ENCODE peak calls at places on chromosomes 7 and 10, in six cellular contexts. J is H1, Q is SK-N-SH, K is HCT116, R is K562, A is GM12878. B is an unnamed sample.

GRCh38 chr7:84136336-84136735 is 58.3 kb downstream of the SEMA3A start:
- DNase-seq in J (no peak), Q (no peak), K (no peak), R (no peak), A (no peak), B (no peak)

GRCh38 chr7:120184866-120185265 is 88.1 kb upstream of the KCND2 start:
- DNase-seq in J (no peak), Q (no peak), K (no peak), R (no peak), A (no peak), B (no peak)

GRCh38 chr7:134625571-134625970 is 21.1 kb upstream of the BPGM start:
- DNase-seq in J (no peak), Q (no peak), K (no peak), R (no peak), A (no peak), B (no peak)

GRCh38 chr7:39525926-39526325 is 40.3 kb upstream of the YAE1 start:
- DNase-seq in J (no peak), Q (no peak), K (no peak), R (no peak), A (no peak), B (no peak)

GRCh38 chr10:11830836-11831519 is 7.8 kb downstream of the PROSER2 start:
- DNase-seq in J (no peak), Q (no peak), K (no peak), R (no peak), A (no peak), B (no peak)

GRCh38 chr10:11587860-11588259 is 23.6 kb downstream of the USP6NL start:
- DNase-seq in J (no peak), Q (no peak), K (no peak), R (no peak), A (no peak), B (no peak)

GRCh38 chr7:101591504-101591903 is 37.6 kb downstream of the MYL10 start:
- DNase-seq in J (no peak), Q (no peak), K (no peak), R (no peak), A (no peak), B (no peak)

GRCh38 chr7:113071465-113071864 is 15.2 kb downstream of the GPR85 start:
- DNase-seq in J (no peak), Q (no peak), K (no peak), R (no peak), A (no peak), B (no peak)

GRCh38 chr10:75181073-75181472 is 29.5 kb upstream of the VDAC2 start:
- DNase-seq in J (no peak), Q (no peak), K (no peak), R (no peak), A (no peak), B (no peak)

GRCh38 chr7:102889836-102890235 is 23.0 kb upstream of the LRRC17 start:
- DNase-seq in J (no peak), Q (no peak), K (no peak), R (no peak), A (no peak), B (no peak)

GRCh38 chr7:42650171-42650570 is 261.7 kb downstream of the C7orf25 start:
- DNase-seq in J (no peak), Q (no peak), K (no peak), R (no peak), A (no peak), B (no peak)

GRCh38 chr7:106125417-106125816 is 13.3 kb upstream of the SYPL1 start:
- DNase-seq in J (no peak), Q (no peak), K (no peak), R (no peak), A (no peak), B (no peak)

GRCh38 chr10:33134011-33134751 is 176.2 kb upstream of the ITGB1 start:
- DNase-seq in J (no peak), Q (no peak), K (peak), R (no peak), A (peak), B (peak)

GRCh38 chr7:75842836-75843446 is 29.3 kb upstream of the CCL24 start:
- DNase-seq in J (no peak), Q (no peak), K (no peak), R (peak), A (peak), B (peak)

GRCh38 chr10:79984851-79985250 is 35.9 kb upstream of the SFTPD start:
- DNase-seq in J (no peak), Q (no peak), K (peak), R (no peak), A (no peak), B (no peak)

GRCh38 chr10:96700477-96701099 is 19.7 kb downstream of the PIK3AP1 start:
- DNase-seq in J (no peak), Q (no peak), K (no peak), R (no peak), A (no peak), B (no peak)

GRCh38 chr10:59366310-59366709 is 4.0 kb upstream of the FAM13C start:
- DNase-seq in J (no peak), Q (no peak), K (no peak), R (no peak), A (no peak), B (no peak)

GRCh38 chr10:124708922-124709520 is 35.2 kb downstream of the FAM53B start:
- DNase-seq in J (no peak), Q (peak), K (no peak), R (no peak), A (no peak), B (no peak)

GRCh38 chr7:17359610-17360009 is 61.2 kb downstream of the AHR start:
- DNase-seq in J (no peak), Q (no peak), K (no peak), R (no peak), A (no peak), B (no peak)

GRCh38 chr7:57201895-57202210 is 69.6 kb upstream of the ZNF479 start:
- DNase-seq in J (no peak), Q (no peak), K (no peak), R (no peak), A (no peak), B (no peak)

DNA sequence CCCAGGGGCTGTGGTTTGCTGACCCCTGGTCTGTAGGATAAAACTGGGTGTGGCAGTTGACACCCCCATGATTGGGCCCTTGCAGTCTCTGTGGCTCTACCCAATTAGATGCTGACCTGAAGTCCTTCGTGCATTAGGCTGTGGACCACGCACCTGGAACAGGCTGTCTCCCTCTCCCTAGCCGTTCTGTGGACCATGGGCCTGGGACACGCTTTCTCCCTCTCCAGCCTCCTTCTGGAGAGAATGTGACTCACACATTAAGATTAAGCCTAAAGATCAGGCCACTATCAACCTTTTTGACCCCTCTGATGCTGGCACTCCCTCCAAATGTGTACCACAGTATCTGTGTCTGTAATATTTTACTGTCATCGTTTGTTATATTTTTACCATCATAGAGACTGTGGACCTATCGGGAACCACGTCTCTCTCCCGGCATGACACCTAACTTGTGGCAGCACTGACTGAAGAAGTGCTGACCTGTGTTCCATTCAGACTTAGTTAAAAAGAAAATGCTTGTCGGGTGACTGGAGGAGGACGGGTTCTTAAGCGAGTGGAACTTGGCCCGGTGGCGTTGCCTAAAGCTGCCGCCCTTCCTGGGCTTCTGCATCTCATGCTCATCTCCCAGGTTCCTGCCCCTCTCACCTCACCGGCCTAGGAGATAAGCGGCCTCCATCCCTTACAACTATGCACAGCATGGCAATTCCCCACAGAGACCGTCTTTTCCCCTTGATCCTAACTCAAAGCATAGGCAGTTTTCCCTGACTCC is 92.9 kb downstream of the WDR37 start:
- DNase-seq in J (peak), Q (no peak), K (no peak), R (no peak), A (no peak), B (no peak)
- TF ChIP-seq MAX in J (no peak), Q (no peak), K (no peak), R (no peak), A (no peak), B (no peak)

GRCh38 chr10:84308021-84308420 is 20.4 kb upstream of the CCSER2 start:
- DNase-seq in J (no peak), Q (no peak), K (no peak), R (no peak), A (no peak), B (no peak)

GRCh38 chr10:84310470-84310869 is 17.9 kb upstream of the CCSER2 start:
- DNase-seq in J (no peak), Q (no peak), K (no peak), R (no peak), A (no peak), B (no peak)

GRCh38 chr10:84311596-84311995 is 16.8 kb upstream of the CCSER2 start:
- DNase-seq in J (no peak), Q (no peak), K (no peak), R (no peak), A (no peak), B (no peak)

GRCh38 chr10:84306751-84307384 is 21.5 kb upstream of the CCSER2 start:
- DNase-seq in J (no peak), Q (no peak), K (no peak), R (no peak), A (no peak), B (no peak)

GRCh38 chr10:84308481-84309304 is 19.7 kb upstream of the CCSER2 start:
- DNase-seq in J (no peak), Q (peak), K (no peak), R (no peak), A (peak), B (no peak)
- TF ChIP-seq JUND in J (no peak), Q (peak), K (no peak), R (no peak), A (no peak), B (no peak)

GRCh38 chr10:8618834-8619233 is 564.3 kb downstream of the GATA3 start:
- DNase-seq in J (no peak), Q (no peak), K (no peak), R (no peak), A (no peak), B (no peak)

GRCh38 chr10:8614054-8614565 is 559.6 kb downstream of the GATA3 start:
- DNase-seq in J (no peak), Q (no peak), K (no peak), R (no peak), A (no peak), B (no peak)

GRCh38 chr10:8615118-8615517 is 560.6 kb downstream of the GATA3 start:
- DNase-seq in J (no peak), Q (no peak), K (no peak), R (no peak), A (no peak), B (no peak)

GRCh38 chr10:8617792-8618191 is 563.3 kb downstream of the GATA3 start:
- DNase-seq in J (no peak), Q (no peak), K (no peak), R (no peak), A (no peak), B (no peak)

GRCh38 chr10:8616166-8616565 is 561.7 kb downstream of the GATA3 start:
- DNase-seq in J (no peak), Q (no peak), K (no peak), R (no peak), A (peak), B (peak)
- TF ChIP-seq MAX in J (no peak), Q (no peak), K (no peak), R (no peak), A (no peak), B (no peak)

DNA sequence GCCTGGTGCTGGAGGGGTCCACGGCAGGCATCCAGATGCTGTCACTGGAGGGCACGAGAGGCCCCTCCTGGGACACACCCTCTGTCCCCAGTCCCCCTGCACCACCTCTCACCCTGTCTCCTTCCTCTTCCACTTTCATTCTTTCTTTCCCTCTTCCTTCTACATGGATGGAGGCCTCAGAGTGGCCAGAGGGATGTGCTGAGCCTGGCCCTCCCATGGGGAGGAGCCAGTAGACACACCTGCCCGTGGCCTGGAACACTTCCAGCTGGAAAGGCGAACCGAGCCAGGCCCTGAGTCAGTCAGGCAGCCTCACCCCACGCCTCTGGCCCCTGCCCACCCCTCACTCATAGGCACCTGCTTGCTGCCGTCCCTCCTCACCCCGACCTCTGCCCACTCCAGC is 55.9 kb upstream of the MXI1 start:
- DNase-seq in J (peak), Q (no peak), K (no peak), R (peak), A (no peak), B (no peak)
- TF ChIP-seq JUND in J (no peak), Q (no peak), K (no peak), R (no peak), A (no peak), B (no peak)

B was measured in HepG2.